ENCODE peak calls at places on chromosomes 13 and 19, in seven cellular contexts. X is GM23338, G is neural progenitor cell, O is HCT116, N is hepatocyte, B is PC-3, Q is MM.1S. A is an unnamed sample.

GRCh38 chr13:44819245-44819644 is 170.0 kb downstream of the NUFIP1 start:
- DNase-seq in X (no peak), G (no peak), O (peak; percentile 85), N (peak; percentile 75), B (peak; percentile 84), Q (no peak), A (peak; percentile 73)

GRCh38 chr19:48543121-48543710 is 8.8 kb upstream of the SULT2B1 start:
- DNase-seq in X (peak; percentile 46), G (no peak), O (peak; percentile 53), N (no peak), B (peak; percentile 92), Q (no peak), A (peak; percentile 82)

GRCh38 chr13:113905018-113905417 is 41.1 kb upstream of the GAS6 start:
- DNase-seq in X (no peak), G (no peak), O (no peak), N (no peak), B (no peak), Q (no peak), A (no peak)

GRCh38 chr13:60080871-60081270 is 82.9 kb downstream of the DIAPH3 start:
- DNase-seq in X (no peak), G (no peak), O (no peak), N (no peak), B (no peak), Q (no peak), A (peak; percentile 29)

GRCh38 chr19:31356587-31357314 is 7.5 kb upstream of the TSHZ3 start:
- DNase-seq in X (peak; percentile 80), G (peak; percentile 75), O (no peak), N (no peak), B (no peak), Q (no peak), A (no peak)

GRCh38 chr13:52794589-52794988 is 53.9 kb downstream of the PCDH8 start:
- DNase-seq in X (no peak), G (no peak), O (no peak), N (no peak), B (no peak), Q (no peak), A (no peak)

GRCh38 chr19:58382997-58383603 is 2.3 kb upstream of the ZNF837 start:
- DNase-seq in X (no peak), G (no peak), O (no peak), N (no peak), B (no peak), Q (no peak), A (no peak)

GRCh38 chr13:31073859-31074718 is 87.6 kb downstream of the HSPH1 start:
- DNase-seq in X (no peak), G (peak; percentile 20), O (no peak), N (peak; percentile 62), B (no peak), Q (peak; percentile 86), A (peak; percentile 59)

GRCh38 chr19:35211545-35212230 is 16.9 kb downstream of the FAM187B start:
- DNase-seq in X (no peak), G (no peak), O (no peak), N (no peak), B (no peak), Q (peak; percentile 56), A (no peak)

GRCh38 chr13:75399168-75399878 is 82.6 kb downstream of the TBC1D4 start:
- DNase-seq in X (no peak), G (no peak), O (no peak), N (no peak), B (no peak), Q (no peak), A (no peak)

DNA sequence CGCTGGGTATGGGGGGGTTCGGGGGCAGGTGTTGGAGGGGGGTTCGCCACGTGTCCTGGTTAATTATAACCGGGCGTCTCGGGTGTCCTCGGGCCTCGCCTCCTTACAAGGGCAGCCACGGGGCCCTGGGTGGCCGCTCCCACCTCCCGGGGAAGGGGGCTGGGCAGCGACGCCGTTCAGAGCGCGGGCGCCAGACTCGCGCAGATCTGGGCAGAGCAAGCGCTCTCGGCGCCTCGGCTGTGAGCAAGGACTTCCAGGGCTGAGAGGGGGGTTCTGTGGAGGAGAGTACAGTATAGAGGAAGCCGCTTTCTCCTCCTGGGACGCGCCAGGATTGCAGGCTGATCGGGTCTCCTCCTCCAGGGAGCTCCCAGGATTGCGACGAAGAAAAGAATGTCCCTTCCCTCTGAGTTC is 1.0 kb upstream of the CKM start:
- DNase-seq in X (peak; percentile 75), G (peak; percentile 56), O (no peak), N (peak; percentile 51), B (no peak), Q (no peak), A (peak; percentile 33)
- TF ChIP-seq EZH2 in X (no peak), G (no peak), O (no peak), N (no peak), B (no peak), Q (no peak), A (peak; percentile 37)

GRCh38 chr13:33313504-33313903 is 27.9 kb upstream of the STARD13 start:
- DNase-seq in X (no peak), G (no peak), O (no peak), N (no peak), B (no peak), Q (no peak), A (no peak)

GRCh38 chr13:33311040-33311439 is 25.5 kb upstream of the STARD13 start:
- DNase-seq in X (no peak), G (no peak), O (no peak), N (no peak), B (no peak), Q (no peak), A (no peak)

GRCh38 chr13:33307820-33308219 is 22.3 kb upstream of the STARD13 start:
- DNase-seq in X (no peak), G (no peak), O (no peak), N (no peak), B (no peak), Q (no peak), A (no peak)

GRCh38 chr13:33312150-33312908 is 26.8 kb upstream of the STARD13 start:
- DNase-seq in X (peak; percentile 37), G (no peak), O (no peak), N (peak; percentile 33), B (no peak), Q (no peak), A (peak; percentile 45)

GRCh38 chr13:33310245-33311038 is 24.9 kb upstream of the STARD13 start:
- DNase-seq in X (no peak), G (no peak), O (no peak), N (no peak), B (peak; percentile 69), Q (no peak), A (no peak)
- TF ChIP-seq EZH2phosphoT487 in X (no peak), G (no peak), O (no peak), N (no peak), B (no peak), Q (no peak), A (no peak)

DNA sequence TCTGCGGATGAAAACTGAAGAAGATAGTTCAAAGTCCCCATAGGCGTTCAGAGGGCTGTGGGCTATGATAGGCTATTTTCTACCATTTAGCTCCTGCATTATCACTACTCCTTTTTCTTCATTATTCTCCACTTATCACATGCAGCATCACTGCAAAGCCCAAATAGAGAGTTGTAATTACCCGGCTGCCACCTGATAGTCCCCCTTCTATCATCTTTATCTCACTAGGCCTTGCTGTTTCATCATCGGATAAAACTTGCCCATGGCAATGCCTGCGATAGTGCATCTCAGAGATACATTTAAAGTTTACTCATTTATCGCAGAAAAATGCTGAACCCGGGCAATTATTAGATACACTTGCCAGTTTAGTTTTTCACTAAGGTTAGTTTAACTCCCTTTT is 82.9 kb upstream of the SOX21 start:
- DNase-seq in X (no peak), G (no peak), O (no peak), N (no peak), B (no peak), Q (no peak), A (no peak)
- H3K27ac ChIP-seq in X (no peak overlapping the region), G (no peak overlapping the region), O (no peak overlapping the region), N (no peak overlapping the region), B (no peak overlapping the region), Q (no peak overlapping the region), A (no peak overlapping the region)

GRCh38 chr19:7873304-7874079 is 698 bp downstream of the PRR36 start:
- DNase-seq in X (peak; percentile 48), G (no peak), O (no peak), N (peak; percentile 25), B (no peak), Q (no peak), A (no peak)
- TF ChIP-seq EZH2 in X (no peak), G (no peak), O (no peak), N (no peak), B (no peak), Q (no peak), A (peak; percentile 88)

GRCh38 chr13:102650444-102650843 is 44.4 kb downstream of the METTL21C start:
- DNase-seq in X (no peak), G (no peak), O (no peak), N (no peak), B (no peak), Q (no peak), A (no peak)
- TF ChIP-seq EZH2phosphoT487 in X (no peak), G (no peak), O (no peak), N (no peak), B (no peak), Q (no peak), A (no peak)

DNA sequence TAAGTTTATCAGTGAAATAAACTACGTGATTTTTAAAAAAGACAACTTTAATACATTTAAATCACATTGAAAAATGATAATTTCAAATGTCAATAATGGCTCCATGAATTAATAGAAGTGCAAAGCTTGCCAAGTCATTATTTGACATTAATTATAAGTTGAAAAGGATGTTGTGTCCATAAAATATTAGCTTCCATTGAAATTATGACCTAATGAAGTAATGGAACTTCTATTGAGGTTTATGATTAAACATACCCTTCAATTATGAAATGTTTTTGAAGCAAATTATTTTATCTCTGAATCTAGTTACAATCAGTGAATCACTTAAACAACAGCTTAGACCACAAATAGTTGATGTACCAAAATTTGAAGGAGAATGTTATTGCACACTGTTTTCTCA is 144.2 kb downstream of the SLITRK6 start:
- DNase-seq in X (no peak), G (no peak), O (no peak), N (no peak), B (no peak), Q (no peak), A (no peak)
- H3K27ac ChIP-seq in X (no peak overlapping the region), G (no peak overlapping the region), O (no peak overlapping the region), N (no peak overlapping the region), B (no peak overlapping the region), Q (no peak overlapping the region), A (no peak overlapping the region)

DNA sequence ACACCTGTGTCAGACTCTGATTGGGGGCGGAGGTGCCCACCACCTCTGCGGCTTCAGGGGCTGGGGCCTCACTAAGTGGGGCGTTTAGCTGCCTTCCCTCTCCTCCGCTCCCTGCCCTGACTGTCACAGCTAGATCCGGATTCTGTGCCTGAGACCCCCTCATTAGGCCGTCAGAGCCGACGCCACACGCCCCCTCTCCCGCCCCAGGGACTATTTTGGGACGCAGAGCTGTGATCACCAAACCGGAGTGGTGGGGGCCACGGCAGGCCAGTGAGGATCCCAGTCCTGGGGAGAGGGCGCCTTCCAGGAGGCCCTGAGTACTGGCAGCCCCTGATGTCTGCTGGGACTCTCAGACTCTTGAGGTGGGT is 762 bp downstream of the KANK3 start:
- DNase-seq in X (peak; percentile 46), G (no peak), O (no peak), N (no peak), B (no peak), Q (no peak), A (no peak)
- TF ChIP-seq EZH2 in X (no peak), G (no peak), O (no peak), N (no peak), B (no peak), Q (no peak), A (no peak)

A was measured in GM23248.